ENCODE peak calls at places on chromosomes 4 and X, in six cellular contexts. J is heart right ventricle, R is Peyer's patch, I is iPS DF 6.9, K is cardiac muscle cell, G is heart left ventricle. M is an unnamed sample. For H3K4me1 and H3K9me3, the result is how much of the 10 kb centered on the place peaks cover.

GRCh38 chrX:24733111-24733510 is 39.4 kb downstream of the POLA1 start:
- DNase-seq in J (no peak), R (no peak), I (no peak), K (peak), G (no peak), M (no peak)

GRCh38 chr4:3226467-3226866 is 22.5 kb upstream of the MSANTD1 start:
- DNase-seq in J (no peak), R (no peak), I (no peak), K (no peak), G (no peak), M (peak)

GRCh38 chr4:168923526-168924194 is 86.4 kb downstream of the CBR4 start:
- DNase-seq in J (no peak), R (peak), I (peak), K (peak), G (peak), M (no peak)

GRCh38 chr4:160864253-160864652 is 1299.5 kb downstream of the FSTL5 start:
- DNase-seq in J (no peak), R (no peak), I (no peak), K (no peak), G (no peak), M (no peak)

GRCh38 chr4:31193516-31193915 is 473.3 kb downstream of the PCDH7 start:
- DNase-seq in J (no peak), R (no peak), I (no peak), K (no peak), G (no peak), M (no peak)

GRCh38 chr4:129602447-129602846 is 506.5 kb downstream of the C4orf33 start:
- DNase-seq in J (no peak), R (no peak), I (no peak), K (no peak), G (no peak), M (no peak)

GRCh38 chrX:48468693-48469691 is 1.1 kb downstream of the SLC38A5 start:
- DNase-seq in J (no peak), R (peak), I (no peak), K (no peak), G (no peak), M (no peak)

GRCh38 chr4:38663801-38664703 is at the start of gene KLF3:
- DNase-seq in J (peak), R (peak), I (no peak), K (peak), G (peak), M (peak)

GRCh38 chrX:123773258-123773978 is 40.6 kb upstream of the THOC2 start:
- DNase-seq in J (no peak), R (no peak), I (no peak), K (peak), G (no peak), M (no peak)

GRCh38 chr4:74504212-74504611 is 59.3 kb downstream of the AREG start:
- DNase-seq in J (no peak), R (no peak), I (no peak), K (peak), G (no peak), M (no peak)

GRCh38 chrX:108947205-108947604 is 210.8 kb upstream of the IRS4 start:
- DNase-seq in J (no peak), R (no peak), I (no peak), K (no peak), G (no peak), M (no peak)

GRCh38 chr4:165906272-165906671 is 33.2 kb downstream of the TLL1 start:
- DNase-seq in J (no peak), R (no peak), I (no peak), K (peak), G (no peak), M (no peak)

GRCh38 chr4:53748328-53748772 is 157.1 kb upstream of the LNX1 start:
- DNase-seq in J (no peak), R (peak), I (no peak), K (no peak), G (no peak), M (no peak)

GRCh38 chrX:152821145-152821765 is 9.3 kb downstream of the CETN2 start:
- DNase-seq in J (no peak), R (no peak), I (no peak), K (peak), G (no peak), M (no peak)

GRCh38 chr4:85952982-85953650 is 406.7 kb downstream of the MAPK10 start:
- DNase-seq in J (no peak), R (no peak), I (no peak), K (no peak), G (no peak), M (no peak)

GRCh38 chrX:130139474-130140201 is 26.0 kb downstream of the AIFM1 start:
- DNase-seq in J (no peak), R (no peak), I (no peak), K (peak), G (no peak), M (no peak)

GRCh38 chr4:30948653-30949052 is 228.5 kb downstream of the PCDH7 start:
- DNase-seq in J (no peak), R (no peak), I (no peak), K (peak), G (no peak), M (no peak)

GRCh38 chrX:19889582-19890342 is 2.4 kb upstream of the SH3KBP1 start:
- DNase-seq in J (no peak), R (no peak), I (no peak), K (peak), G (no peak), M (no peak)

DNA sequence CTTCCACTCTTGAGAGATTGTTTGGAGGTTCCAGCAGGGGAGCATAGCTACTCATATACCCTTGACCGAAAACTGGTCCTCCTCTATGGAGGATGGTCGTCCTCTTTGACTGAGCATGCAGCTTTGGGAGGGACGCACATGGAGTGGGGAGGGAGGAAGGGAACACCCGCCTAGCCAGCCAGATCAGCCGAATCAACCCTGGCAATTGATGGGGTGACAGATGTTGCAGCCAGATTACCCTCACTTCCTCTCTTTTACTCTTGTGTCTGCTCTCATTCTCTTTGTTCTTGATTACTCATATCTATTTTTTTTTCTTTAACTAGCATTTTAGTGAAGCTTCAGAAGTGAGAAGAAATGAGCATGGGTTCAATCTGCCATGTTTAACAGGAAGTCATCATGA is 19.6 kb downstream of the MGST2 start:
- DNase-seq in J (no peak), R (no peak), I (no peak), K (no peak), G (no peak), M (no peak)
- H3K4me1 ChIP-seq in J (under half), R (under half), I (under half), K (under half), G (under half), M (under half)

DNA sequence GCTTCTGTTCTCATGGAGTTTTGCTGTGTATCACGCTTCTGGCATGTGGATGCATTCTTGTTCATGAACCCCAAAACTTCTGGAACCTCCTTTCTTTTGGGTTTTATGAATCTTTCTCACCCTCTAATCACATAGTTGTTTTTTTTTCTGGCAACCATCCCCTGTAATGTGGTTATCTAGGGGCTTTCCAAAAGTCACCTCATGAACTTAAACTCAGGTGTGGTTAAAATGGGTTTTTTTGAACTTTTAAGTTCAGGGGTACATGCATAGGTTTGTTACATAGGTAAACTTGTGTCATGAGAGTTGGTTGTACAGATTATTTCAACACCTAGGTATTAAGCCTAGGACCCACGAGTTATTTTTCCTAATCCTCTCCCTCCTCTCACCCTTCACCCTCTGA is 1099.4 kb upstream of the SLIT2 start:
- DNase-seq in J (no peak), R (no peak), I (no peak), K (no peak), G (no peak), M (no peak)
- H3K9me3 ChIP-seq in J (under half), R (under half), I (under half), K (under half), G (under half), M (under half)

GRCh38 chrX:65671966-65672365 is 4.5 kb downstream of the MSN start:
- DNase-seq in J (no peak), R (no peak), I (no peak), K (peak), G (no peak), M (no peak)
- H3K4me3 ChIP-seq in J (peak), R (no peak), I (no peak), K (no peak), G (no peak), M (peak)

DNA sequence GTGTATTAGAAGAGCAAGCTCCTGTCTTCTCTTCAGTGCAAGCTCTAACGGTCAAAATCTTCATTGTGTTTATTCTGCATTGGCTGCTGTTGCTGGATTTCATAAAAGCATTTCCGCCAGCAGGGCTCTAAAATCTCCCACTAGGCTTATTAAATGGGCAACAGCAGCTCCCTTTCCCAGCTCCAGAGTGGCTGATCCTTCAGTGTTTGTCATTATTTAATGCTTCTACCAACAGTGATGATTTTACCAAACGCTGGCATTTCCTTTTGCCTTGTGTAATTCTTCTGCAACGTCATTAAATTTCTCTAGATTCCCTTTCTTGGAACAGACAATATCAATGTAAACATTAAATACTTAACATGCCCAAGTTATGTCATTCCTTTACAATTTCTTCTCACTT is 20.1 kb downstream of the SLC7A11 start:
- DNase-seq in J (no peak), R (no peak), I (no peak), K (peak), G (no peak), M (no peak)
- H3K4me1 ChIP-seq in J (under half), R (under half), I (under half), K (under half), G (under half), M (under half)

GRCh38 chr4:32396504-32396903 is 1676.3 kb downstream of the PCDH7 start:
- DNase-seq in J (no peak), R (no peak), I (peak), K (no peak), G (no peak), M (no peak)

GRCh38 chr4:32393806-32394205 is 1673.6 kb downstream of the PCDH7 start:
- DNase-seq in J (no peak), R (no peak), I (no peak), K (no peak), G (no peak), M (no peak)

DNA sequence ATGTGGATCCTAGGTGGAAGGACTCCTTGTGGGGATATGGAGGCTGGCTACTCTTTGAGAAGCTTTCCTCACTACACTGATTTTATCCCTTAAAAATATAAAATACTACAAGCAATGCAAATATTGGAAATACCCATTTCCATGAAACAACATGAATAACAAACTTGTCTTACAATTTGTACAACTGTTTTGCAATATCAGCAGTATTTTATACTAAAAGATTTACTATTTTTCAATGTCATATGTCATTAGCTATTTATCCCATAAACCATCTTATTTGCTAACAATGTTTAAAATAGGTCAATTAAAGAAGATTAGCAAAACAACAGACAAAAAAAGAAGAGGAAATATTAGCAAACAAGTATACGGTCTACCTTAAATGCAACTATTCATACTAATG is 1674.1 kb downstream of the PCDH7 start:
- DNase-seq in J (no peak), R (no peak), I (no peak), K (no peak), G (no peak), M (no peak)
- H3K9me3 ChIP-seq in J (under half), R (under half), I (under half), K (under half), G (under half), M (under half)

DNA sequence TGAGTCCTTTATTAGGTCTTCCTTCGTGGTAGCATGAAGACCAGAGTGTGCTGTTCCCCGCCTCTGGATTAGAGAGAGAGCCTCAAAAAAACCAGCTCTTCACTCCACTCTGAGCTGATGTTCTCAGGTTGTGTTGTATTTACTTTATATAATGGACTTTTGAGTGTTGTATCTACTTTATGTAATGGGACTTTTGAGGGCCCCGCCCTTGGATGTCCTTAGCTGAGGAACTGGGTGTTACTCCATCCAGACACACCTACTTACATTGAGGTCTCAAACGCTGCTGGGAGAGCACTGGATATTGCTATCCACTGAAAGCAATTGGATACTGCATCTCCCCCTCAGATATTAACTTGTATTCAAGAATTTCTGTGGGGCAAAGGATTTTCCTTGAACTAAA is 28.2 kb downstream of the ATP8A1 start:
- DNase-seq in J (no peak), R (no peak), I (no peak), K (no peak), G (no peak), M (peak)
- H3K4me3 ChIP-seq in J (no peak), R (no peak), I (no peak), K (no peak), G (no peak), M (no peak)